ENCODE peak calls at places on chromosome 1, in eight cellular contexts. V is stimulated activated naive CD4-positive, alpha-beta T cell; L is GM13976; Q is adrenal gland; J is RPMI7951; D is GM12865; H is ureter; Z is CD8-positive, alpha-beta T cell. T is an unnamed sample.

GRCh38 chr1:10911274-10912166 is 100.9 kb upstream of the TARDBP start:
- DNase-seq in V (no peak), L (no peak), Q (no peak), J (no peak), D (no peak), H (no peak), Z (no peak), T (no peak)

GRCh38 chr1:232822524-232822923 is 17.3 kb downstream of the MAP10 start:
- DNase-seq in V (no peak), L (no peak), Q (no peak), J (no peak), D (no peak), H (no peak), Z (no peak), T (no peak)

GRCh38 chr1:43930168-43930948 is 3.2 kb upstream of the ARTN start:
- DNase-seq in V (no peak), L (peak), Q (no peak), J (no peak), D (peak), H (no peak), Z (no peak), T (no peak)

GRCh38 chr1:23194119-23194984 is 22.9 kb downstream of the HTR1D start:
- DNase-seq in V (no peak), L (no peak), Q (no peak), J (peak), D (no peak), H (no peak), Z (no peak), T (no peak)

GRCh38 chr1:239814306-239814881 is 277.3 kb upstream of the FMN2 start:
- DNase-seq in V (no peak), L (no peak), Q (peak), J (peak), D (no peak), H (peak), Z (no peak), T (no peak)

GRCh38 chr1:32393832-32394140 is 455 bp downstream of the BSDC1 start:
- DNase-seq in V (no peak), L (no peak), Q (no peak), J (no peak), D (peak), H (no peak), Z (no peak), T (peak)

GRCh38 chr1:167797005-167797404 is 75.2 kb downstream of the MPZL1 start:
- DNase-seq in V (no peak), L (no peak), Q (peak), J (peak), D (no peak), H (peak), Z (no peak), T (peak)

GRCh38 chr1:115274467-115274866 is 63.6 kb downstream of the NGF start:
- DNase-seq in V (no peak), L (no peak), Q (no peak), J (no peak), D (no peak), H (no peak), Z (no peak), T (no peak)

GRCh38 chr1:109210058-109210457 is 3.7 kb upstream of the SARS1 start:
- DNase-seq in V (no peak), L (no peak), Q (no peak), J (no peak), D (no peak), H (no peak), Z (no peak), T (peak)

T was measured in prostate gland.